ENCODE peak calls at places on chromosomes 16 and 17, in five cellular contexts. One of them, this sample, is unnamed.

GRCh38 chr17:65022751-65023421 is 33.7 kb downstream of the GNA13 start:
- DNase-seq in A549: peak; percentile 38
- DNase-seq in upper lobe of left lung: no peak
- DNase-seq in ovary: no peak
- DNase-seq in H1: no peak
- DNase-seq in this sample: no peak

GRCh38 chr17:17412331-17412730 is 64.5 kb upstream of the MED9 start:
- DNase-seq in A549: no peak
- DNase-seq in upper lobe of left lung: no peak
- DNase-seq in ovary: no peak
- DNase-seq in H1: no peak
- DNase-seq in this sample: no peak

GRCh38 chr17:499836-500543 is 147.4 kb upstream of the RPH3AL start:
- DNase-seq in A549: no peak
- DNase-seq in upper lobe of left lung: peak; percentile 70
- DNase-seq in ovary: no peak
- DNase-seq in H1: no peak
- DNase-seq in this sample: no peak

GRCh38 chr16:24871891-24872290 is 26.1 kb downstream of the SLC5A11 start:
- DNase-seq in A549: no peak
- DNase-seq in upper lobe of left lung: no peak
- DNase-seq in ovary: no peak
- DNase-seq in H1: no peak
- DNase-seq in this sample: no peak

GRCh38 chr17:82935944-82936767 is 96.3 kb upstream of the ZNF750 start:
- DNase-seq in A549: no peak
- DNase-seq in upper lobe of left lung: peak; percentile 16
- DNase-seq in ovary: peak; percentile 6
- DNase-seq in H1: no peak
- DNase-seq in this sample: no peak

GRCh38 chr16:30976486-30976885 is 8.5 kb upstream of the HSD3B7 start:
- DNase-seq in A549: no peak
- DNase-seq in upper lobe of left lung: no peak
- DNase-seq in ovary: no peak
- DNase-seq in H1: no peak
- DNase-seq in this sample: no peak

GRCh38 chr16:68040506-68041288 is 17.6 kb downstream of the DUS2 start:
- DNase-seq in A549: peak; percentile 80
- DNase-seq in upper lobe of left lung: peak; percentile 93
- DNase-seq in ovary: peak; percentile 81
- DNase-seq in H1: peak; percentile 96
- DNase-seq in this sample: peak; percentile 89

GRCh38 chr16:11672206-11673090 is 4.2 kb downstream of the SNN start:
- DNase-seq in A549: no peak
- DNase-seq in upper lobe of left lung: no peak
- DNase-seq in ovary: no peak
- DNase-seq in H1: no peak
- DNase-seq in this sample: no peak

GRCh38 chr17:45785373-45786193 is 1.5 kb downstream of the CRHR1 start:
- DNase-seq in A549: no peak
- DNase-seq in upper lobe of left lung: no peak
- DNase-seq in ovary: no peak
- DNase-seq in H1: no peak
- DNase-seq in this sample: no peak

GRCh38 chr17:53628011-53628410 is 194.7 kb upstream of the KIF2B start:
- DNase-seq in A549: no peak
- DNase-seq in upper lobe of left lung: no peak
- DNase-seq in ovary: no peak
- DNase-seq in H1: no peak
- DNase-seq in this sample: no peak

GRCh38 chr16:19213885-19214284 is 45.8 kb downstream of the SYT17 start:
- DNase-seq in A549: no peak
- DNase-seq in upper lobe of left lung: no peak
- DNase-seq in ovary: no peak
- DNase-seq in H1: no peak
- DNase-seq in this sample: no peak

GRCh38 chr16:2963611-2964415 is at the start of gene KREMEN2:
- DNase-seq in A549: peak; percentile 82
- DNase-seq in upper lobe of left lung: no peak
- DNase-seq in ovary: peak; percentile 26
- DNase-seq in H1: peak; percentile 87
- DNase-seq in this sample: no peak

GRCh38 chr16:89137666-89138512 is 33.7 kb upstream of the CDH15 start:
- DNase-seq in A549: no peak
- DNase-seq in upper lobe of left lung: no peak
- DNase-seq in ovary: peak; percentile 7
- DNase-seq in H1: no peak
- DNase-seq in this sample: no peak

GRCh38 chr17:82740906-82741759 is 5.7 kb downstream of the FN3K start:
- DNase-seq in A549: no peak
- DNase-seq in upper lobe of left lung: no peak
- DNase-seq in ovary: no peak
- DNase-seq in H1: no peak
- DNase-seq in this sample: no peak

GRCh38 chr16:68792465-68793324 is 50.6 kb upstream of the TANGO6 start:
- DNase-seq in A549: peak; percentile 21
- DNase-seq in upper lobe of left lung: peak; percentile 51
- DNase-seq in ovary: no peak
- DNase-seq in H1: no peak
- DNase-seq in this sample: no peak

GRCh38 chr17:1591474-1592090 is 29.0 kb upstream of the PITPNA start:
- DNase-seq in A549: no peak
- DNase-seq in upper lobe of left lung: no peak
- DNase-seq in ovary: no peak
- DNase-seq in H1: no peak
- DNase-seq in this sample: no peak

GRCh38 chr17:13735444-13735843 is 133.7 kb upstream of the HS3ST3A1 start:
- DNase-seq in A549: no peak
- DNase-seq in upper lobe of left lung: no peak
- DNase-seq in ovary: no peak
- DNase-seq in H1: no peak
- DNase-seq in this sample: no peak

GRCh38 chr17:7842950-7843535 is 9.0 kb downstream of the KDM6B start:
- DNase-seq in A549: peak; percentile 52
- DNase-seq in upper lobe of left lung: peak; percentile 90
- DNase-seq in ovary: peak; percentile 64
- DNase-seq in H1: peak; percentile 76
- DNase-seq in this sample: peak; percentile 55

GRCh38 chr17:79810138-79811027 is 13.5 kb upstream of the CBX8 start:
- DNase-seq in A549: peak; percentile 92
- DNase-seq in upper lobe of left lung: peak; percentile 73
- DNase-seq in ovary: no peak
- DNase-seq in H1: peak; percentile 79
- DNase-seq in this sample: no peak

GRCh38 chr16:53780051-53780450 is 76.1 kb downstream of the FTO start:
- DNase-seq in A549: no peak
- DNase-seq in upper lobe of left lung: peak; percentile 50
- DNase-seq in ovary: no peak
- DNase-seq in H1: no peak
- DNase-seq in this sample: no peak

DNA sequence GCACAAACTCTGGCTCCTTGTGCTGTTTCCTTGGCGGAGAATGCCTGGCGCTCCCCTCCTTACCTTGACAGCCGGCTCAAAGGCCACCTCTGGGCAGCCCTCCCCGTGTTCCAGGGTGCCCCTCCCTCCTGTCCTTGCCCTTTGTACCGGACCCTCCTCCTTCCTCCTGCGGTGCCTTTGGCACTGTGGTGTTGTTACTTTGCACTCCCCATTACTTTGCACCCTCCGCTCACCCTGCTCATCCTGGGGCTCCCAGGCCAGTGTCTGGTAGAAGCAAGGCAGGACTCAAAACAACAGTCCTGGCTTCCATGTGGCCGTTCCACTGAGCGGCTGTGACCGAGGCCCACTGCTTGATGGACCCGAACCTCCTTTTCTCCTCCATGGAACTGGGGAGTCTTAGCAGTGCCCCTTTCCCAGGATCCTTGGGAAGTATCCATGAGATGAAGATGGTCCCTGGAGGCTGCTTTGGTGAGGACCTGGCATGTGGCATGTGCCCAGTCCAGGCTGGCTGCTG is 147.8 kb downstream of the CMIP start:
- DNase-seq in A549: no peak
- DNase-seq in upper lobe of left lung: no peak
- DNase-seq in ovary: no peak
- DNase-seq in H1: no peak
- DNase-seq in this sample: no peak
- TF ChIP-seq EP300 in A549: no peak
- TF ChIP-seq EP300 in upper lobe of left lung: no peak
- TF ChIP-seq EP300 in ovary: no peak
- TF ChIP-seq EP300 in H1: no peak
- TF ChIP-seq EP300 in this sample: no peak

GRCh38 chr16:50354082-50354481 is 14.7 kb downstream of the BRD7 start:
- DNase-seq in A549: no peak
- DNase-seq in upper lobe of left lung: no peak
- DNase-seq in ovary: no peak
- DNase-seq in H1: no peak
- DNase-seq in this sample: no peak

GRCh38 chr16:50354629-50355456 is 13.9 kb downstream of the BRD7 start:
- DNase-seq in A549: no peak
- DNase-seq in upper lobe of left lung: no peak
- DNase-seq in ovary: no peak
- DNase-seq in H1: no peak
- DNase-seq in this sample: no peak

GRCh38 chr16:50351116-50351515 is 17.7 kb downstream of the BRD7 start:
- DNase-seq in A549: no peak
- DNase-seq in upper lobe of left lung: no peak
- DNase-seq in ovary: no peak
- DNase-seq in H1: no peak
- DNase-seq in this sample: no peak

GRCh38 chr16:50351952-50352351 is 16.8 kb downstream of the BRD7 start:
- DNase-seq in A549: no peak
- DNase-seq in upper lobe of left lung: no peak
- DNase-seq in ovary: no peak
- DNase-seq in H1: no peak
- DNase-seq in this sample: no peak
- H3K4me3 ChIP-seq in A549: no peak overlapping the region
- H3K4me3 ChIP-seq in upper lobe of left lung: no peak overlapping the region
- H3K4me3 ChIP-seq in ovary: no peak overlapping the region
- H3K4me3 ChIP-seq in H1: no peak overlapping the region
- H3K4me3 ChIP-seq in this sample: no peak overlapping the region

GRCh38 chr16:26363581-26363980 is 671.8 kb downstream of the HS3ST4 start:
- DNase-seq in A549: no peak
- DNase-seq in upper lobe of left lung: no peak
- DNase-seq in ovary: no peak
- DNase-seq in H1: no peak
- DNase-seq in this sample: no peak
- H3K4me1 ChIP-seq in A549: no peaks in the 10 kb centered on the region
- H3K4me1 ChIP-seq in upper lobe of left lung: no peaks in the 10 kb centered on the region
- H3K4me1 ChIP-seq in ovary: no peaks in the 10 kb centered on the region
- H3K4me1 ChIP-seq in H1: no peaks in the 10 kb centered on the region
- H3K4me1 ChIP-seq in this sample: no peaks in the 10 kb centered on the region

GRCh38 chr16:51994597-51994996 is 552.3 kb downstream of the TOX3 start:
- DNase-seq in A549: no peak
- DNase-seq in upper lobe of left lung: peak; percentile 87
- DNase-seq in ovary: no peak
- DNase-seq in H1: no peak
- DNase-seq in this sample: no peak
- TF ChIP-seq EP300 in A549: no peak
- TF ChIP-seq EP300 in upper lobe of left lung: no peak
- TF ChIP-seq EP300 in ovary: no peak
- TF ChIP-seq EP300 in H1: no peak
- TF ChIP-seq EP300 in this sample: no peak

GRCh38 chr17:15409721-15410247 is 57.6 kb downstream of the CDRT4 start:
- DNase-seq in A549: no peak
- DNase-seq in upper lobe of left lung: no peak
- DNase-seq in ovary: peak; percentile 67
- DNase-seq in H1: no peak
- DNase-seq in this sample: peak; percentile 50
- H3K4me3 ChIP-seq in A549: no peak overlapping the region
- H3K4me3 ChIP-seq in upper lobe of left lung: no peak overlapping the region
- H3K4me3 ChIP-seq in ovary: peak overlapping the region; percentile 23
- H3K4me3 ChIP-seq in H1: no peak overlapping the region
- H3K4me3 ChIP-seq in this sample: peak overlapping the region; percentile 21

This sample was measured in tibial nerve.